ENCODE peak calls at places on chromosomes 6 and 20, in nine cellular contexts. E, I, L, D, N, A, P, H and O are unnamed samples.

GRCh38 chr6:33075568-33076405 is at the start of gene HLA-DPB1:
- DNase-seq in E (peak; percentile 59), I (no peak), L (no peak), D (no peak), N (no peak), A (peak; percentile 54), P (no peak), H (no peak), O (peak; percentile 65)

GRCh38 chr6:144585217-144585814 is 300.2 kb downstream of the UTRN start:
- DNase-seq in E (peak; percentile 41), I (no peak), L (no peak), D (peak; percentile 61), N (no peak), A (peak; percentile 67), P (peak; percentile 36), H (no peak), O (peak; percentile 48)

GRCh38 chr6:109816452-109817374 is 125.6 kb downstream of the FIG4 start:
- DNase-seq in E (no peak), I (no peak), L (peak; percentile 31), D (peak; percentile 89), N (no peak), A (no peak), P (peak; percentile 93), H (no peak), O (no peak)

GRCh38 chr6:107557698-107558097 is 67.8 kb downstream of the SOBP start:
- DNase-seq in E (no peak), I (no peak), L (no peak), D (no peak), N (no peak), A (no peak), P (no peak), H (no peak), O (no peak)

GRCh38 chr20:22381812-22382416 is 202.5 kb downstream of the FOXA2 start:
- DNase-seq in E (no peak), I (no peak), L (no peak), D (no peak), N (no peak), A (no peak), P (no peak), H (no peak), O (no peak)

GRCh38 chr6:74720923-74721322 is 484.9 kb downstream of the COL12A1 start:
- DNase-seq in E (no peak), I (no peak), L (no peak), D (no peak), N (no peak), A (no peak), P (no peak), H (no peak), O (no peak)

GRCh38 chr20:51428451-51429143 is 113.9 kb downstream of the NFATC2 start:
- DNase-seq in E (no peak), I (peak; percentile 85), L (no peak), D (no peak), N (no peak), A (peak; percentile 78), P (no peak), H (no peak), O (peak; percentile 77)

GRCh38 chr6:40536442-40536841 is 50.7 kb downstream of the LRFN2 start:
- DNase-seq in E (no peak), I (peak; percentile 10), L (no peak), D (no peak), N (no peak), A (no peak), P (no peak), H (no peak), O (no peak)

GRCh38 chr20:46559685-46560440 is 9.4 kb upstream of the OCSTAMP start:
- DNase-seq in E (no peak), I (no peak), L (no peak), D (peak; percentile 7), N (no peak), A (no peak), P (no peak), H (no peak), O (no peak)

GRCh38 chr6:107185570-107185969 is 70.3 kb upstream of the BEND3 start:
- DNase-seq in E (peak; percentile 5), I (no peak), L (peak; percentile 17), D (peak; percentile 34), N (no peak), A (peak; percentile 12), P (peak; percentile 29), H (no peak), O (peak; percentile 58)